ENCODE peak calls at places on chromosome 1, in eight cellular contexts. T, O, B, D, F, W, L and C are unnamed samples.

GRCh38 chr1:195591917-195592672 is 1016.1 kb downstream of the KCNT2 start:
- DNase-seq in T (peak), O (no peak), B (no peak), D (no peak), F (no peak), W (no peak), L (peak), C (peak)

GRCh38 chr1:245322673-245323072 is 167.9 kb downstream of the KIF26B start:
- DNase-seq in T (no peak), O (no peak), B (no peak), D (no peak), F (no peak), W (no peak), L (no peak), C (no peak)

GRCh38 chr1:68269637-68270430 is 37.5 kb upstream of the WLS start:
- DNase-seq in T (peak), O (no peak), B (peak), D (no peak), F (no peak), W (no peak), L (no peak), C (peak)

GRCh38 chr1:162285149-162285561 is 91.5 kb downstream of the SPATA46 start:
- DNase-seq in T (no peak), O (peak), B (no peak), D (peak), F (peak), W (no peak), L (no peak), C (peak)

GRCh38 chr1:210340751-210341328 is 12.1 kb downstream of the HHAT start:
- DNase-seq in T (no peak), O (no peak), B (no peak), D (no peak), F (no peak), W (no peak), L (no peak), C (no peak)

GRCh38 chr1:200869753-200870391 is 2.9 kb upstream of the GPR25 start:
- DNase-seq in T (no peak), O (no peak), B (no peak), D (no peak), F (no peak), W (peak), L (no peak), C (no peak)

GRCh38 chr1:14137411-14138134 is 437.6 kb downstream of the PRDM2 start:
- DNase-seq in T (no peak), O (no peak), B (no peak), D (no peak), F (no peak), W (peak), L (no peak), C (no peak)

GRCh38 chr1:165648919-165649572 is 18.0 kb downstream of the MGST3 start:
- DNase-seq in T (no peak), O (no peak), B (no peak), D (no peak), F (no peak), W (no peak), L (no peak), C (no peak)

GRCh38 chr1:203149188-203149840 is 21.8 kb downstream of the ADORA1 start:
- DNase-seq in T (no peak), O (no peak), B (no peak), D (peak), F (no peak), W (no peak), L (no peak), C (no peak)

GRCh38 chr1:205672929-205673328 is 7.4 kb downstream of the SLC45A3 start:
- DNase-seq in T (no peak), O (peak), B (no peak), D (no peak), F (no peak), W (no peak), L (no peak), C (no peak)

GRCh38 chr1:32684167-32684811 is 18.3 kb downstream of the SYNC start:
- DNase-seq in T (no peak), O (peak), B (peak), D (no peak), F (peak), W (no peak), L (peak), C (peak)

GRCh38 chr1:94025383-94026340 is 95.3 kb downstream of the ABCA4 start:
- DNase-seq in T (peak), O (peak), B (peak), D (peak), F (peak), W (no peak), L (no peak), C (peak)

GRCh38 chr1:53629101-53629691 is 109.8 kb downstream of the GLIS1 start:
- DNase-seq in T (no peak), O (no peak), B (no peak), D (no peak), F (no peak), W (peak), L (no peak), C (no peak)

GRCh38 chr1:88608139-88608943 is 75.7 kb upstream of the PKN2 start:
- DNase-seq in T (peak), O (peak), B (peak), D (peak), F (no peak), W (no peak), L (peak), C (peak)

GRCh38 chr1:111541721-111542120 is 38.3 kb upstream of the ADORA3 start:
- DNase-seq in T (no peak), O (no peak), B (peak), D (no peak), F (no peak), W (no peak), L (no peak), C (peak)

GRCh38 chr1:56675763-56676162 is 30.6 kb downstream of the PRKAA2 start:
- DNase-seq in T (no peak), O (no peak), B (no peak), D (no peak), F (no peak), W (no peak), L (no peak), C (no peak)

GRCh38 chr1:226589008-226589733 is 40.6 kb downstream of the STUM start:
- DNase-seq in T (no peak), O (no peak), B (peak), D (no peak), F (peak), W (no peak), L (no peak), C (no peak)

DNA sequence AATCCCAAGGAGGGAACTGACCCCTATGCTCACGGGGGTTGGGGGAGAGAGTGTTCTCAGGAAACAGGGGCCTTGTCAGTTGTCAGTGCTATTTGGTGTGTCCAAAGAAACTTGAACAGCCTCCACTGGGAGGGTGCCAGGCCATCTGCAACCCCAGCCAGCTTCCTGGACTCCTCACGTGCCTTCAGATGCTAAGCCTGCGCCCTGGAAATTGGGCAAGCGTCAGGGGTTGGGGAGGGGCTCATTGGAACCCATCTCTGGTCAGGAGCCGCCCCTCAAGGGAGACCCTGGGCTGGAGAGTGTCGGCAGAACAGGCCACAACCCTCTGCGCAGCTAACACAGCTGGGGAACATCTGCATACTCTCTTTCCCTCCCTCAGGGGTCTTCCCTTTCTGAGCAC is 13.0 kb upstream of the LHX4 start:
- DNase-seq in T (no peak), O (no peak), B (no peak), D (no peak), F (no peak), W (no peak), L (no peak), C (no peak)
- H3K4me3 ChIP-seq in T (no peak), O (no peak), B (no peak), D (no peak), F (no peak), W (no peak), L (no peak), C (no peak)

GRCh38 chr1:47969478-47969877 is 27.7 kb downstream of the TRABD2B start:
- DNase-seq in T (no peak), O (no peak), B (no peak), D (no peak), F (no peak), W (no peak), L (no peak), C (no peak)

GRCh38 chr1:47967868-47968267 is 29.3 kb downstream of the TRABD2B start:
- DNase-seq in T (no peak), O (no peak), B (no peak), D (no peak), F (no peak), W (no peak), L (no peak), C (no peak)

GRCh38 chr1:47971385-47971784 is 25.8 kb downstream of the TRABD2B start:
- DNase-seq in T (no peak), O (no peak), B (no peak), D (no peak), F (no peak), W (no peak), L (no peak), C (no peak)

GRCh38 chr1:47970882-47971281 is 26.3 kb downstream of the TRABD2B start:
- DNase-seq in T (no peak), O (no peak), B (no peak), D (no peak), F (no peak), W (no peak), L (no peak), C (no peak)

DNA sequence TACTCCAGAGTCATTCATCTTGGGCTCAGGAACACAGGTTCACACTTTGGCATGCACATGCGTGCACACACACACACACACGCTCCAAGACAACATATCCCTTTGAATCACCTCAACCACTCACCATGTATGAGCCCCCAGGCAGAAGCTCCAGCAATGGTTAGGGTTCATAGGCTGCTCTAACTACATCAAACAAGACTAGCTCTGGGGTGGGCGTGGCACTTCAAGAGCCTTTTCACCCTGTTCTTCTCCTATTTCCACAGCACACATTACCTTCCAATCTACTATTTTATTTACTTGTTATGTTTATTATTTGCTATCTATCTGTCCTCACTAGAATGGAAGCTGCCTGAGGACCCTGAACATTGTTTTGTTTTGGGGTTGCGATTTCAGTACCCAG is 28.7 kb downstream of the TRABD2B start:
- DNase-seq in T (no peak), O (no peak), B (no peak), D (no peak), F (no peak), W (no peak), L (no peak), C (no peak)
- TF ChIP-seq CTCF in T (no peak), O (no peak), B (no peak), D (no peak), F (no peak), W (no peak), L (no peak), C (no peak)

GRCh38 chr1:11383553-11384169 is 95.3 kb upstream of the DISP3 start:
- DNase-seq in T (no peak), O (no peak), B (no peak), D (no peak), F (no peak), W (no peak), L (no peak), C (no peak)
- H3K4me3 ChIP-seq in T (no peak), O (no peak), B (no peak), D (no peak), F (no peak), W (no peak), L (no peak), C (no peak)

GRCh38 chr1:5994713-5995621 is 2.7 kb upstream of the NPHP4 start:
- DNase-seq in T (no peak), O (no peak), B (no peak), D (no peak), F (no peak), W (no peak), L (no peak), C (no peak)
- TF ChIP-seq CTCF in T (no peak), O (no peak), B (no peak), D (no peak), F (no peak), W (no peak), L (no peak), C (peak)

GRCh38 chr1:243842978-243843490 is 7.0 kb downstream of the AKT3 start:
- DNase-seq in T (peak), O (no peak), B (peak), D (no peak), F (no peak), W (no peak), L (peak), C (peak)
- H3K4me3 ChIP-seq in T (no peak), O (no peak), B (peak), D (no peak), F (no peak), W (peak), L (peak), C (peak)

GRCh38 chr1:95467036-95467435 is 233.0 kb downstream of the RWDD3 start:
- DNase-seq in T (no peak), O (no peak), B (no peak), D (no peak), F (no peak), W (no peak), L (no peak), C (no peak)
- TF ChIP-seq CTCF in T (no peak), O (no peak), B (no peak), D (no peak), F (no peak), W (no peak), L (peak), C (no peak)

DNA sequence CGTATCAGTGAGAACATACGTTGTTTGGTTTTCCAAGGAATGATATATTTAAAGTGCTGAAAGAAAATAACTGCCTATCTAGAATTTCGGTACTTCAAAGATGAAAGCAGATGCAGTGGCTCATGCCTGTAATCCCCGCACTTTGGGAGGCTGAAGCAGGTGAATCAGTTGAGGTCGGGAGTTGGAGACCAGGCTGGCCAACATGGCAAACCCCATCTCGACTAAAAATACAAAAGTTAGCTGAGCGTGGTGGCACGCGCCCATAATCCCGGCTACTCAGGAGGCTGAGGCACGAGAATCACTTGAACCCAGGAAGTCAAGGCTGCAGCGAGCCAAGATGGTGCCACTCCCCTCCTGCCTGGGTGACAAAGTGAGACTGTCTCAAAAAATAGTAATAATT is 16.4 kb downstream of the CD244 start:
- DNase-seq in T (no peak), O (no peak), B (no peak), D (no peak), F (no peak), W (no peak), L (no peak), C (no peak)
- H3K4me3 ChIP-seq in T (no peak), O (no peak), B (no peak), D (no peak), F (no peak), W (no peak), L (no peak), C (no peak)

GRCh38 chr1:27301052-27301422 is 20.9 kb upstream of the TMEM222 start:
- DNase-seq in T (no peak), O (no peak), B (no peak), D (no peak), F (no peak), W (no peak), L (no peak), C (no peak)
- TF ChIP-seq CTCF in T (no peak), O (no peak), B (no peak), D (no peak), F (peak), W (peak), L (no peak), C (no peak)

DNA sequence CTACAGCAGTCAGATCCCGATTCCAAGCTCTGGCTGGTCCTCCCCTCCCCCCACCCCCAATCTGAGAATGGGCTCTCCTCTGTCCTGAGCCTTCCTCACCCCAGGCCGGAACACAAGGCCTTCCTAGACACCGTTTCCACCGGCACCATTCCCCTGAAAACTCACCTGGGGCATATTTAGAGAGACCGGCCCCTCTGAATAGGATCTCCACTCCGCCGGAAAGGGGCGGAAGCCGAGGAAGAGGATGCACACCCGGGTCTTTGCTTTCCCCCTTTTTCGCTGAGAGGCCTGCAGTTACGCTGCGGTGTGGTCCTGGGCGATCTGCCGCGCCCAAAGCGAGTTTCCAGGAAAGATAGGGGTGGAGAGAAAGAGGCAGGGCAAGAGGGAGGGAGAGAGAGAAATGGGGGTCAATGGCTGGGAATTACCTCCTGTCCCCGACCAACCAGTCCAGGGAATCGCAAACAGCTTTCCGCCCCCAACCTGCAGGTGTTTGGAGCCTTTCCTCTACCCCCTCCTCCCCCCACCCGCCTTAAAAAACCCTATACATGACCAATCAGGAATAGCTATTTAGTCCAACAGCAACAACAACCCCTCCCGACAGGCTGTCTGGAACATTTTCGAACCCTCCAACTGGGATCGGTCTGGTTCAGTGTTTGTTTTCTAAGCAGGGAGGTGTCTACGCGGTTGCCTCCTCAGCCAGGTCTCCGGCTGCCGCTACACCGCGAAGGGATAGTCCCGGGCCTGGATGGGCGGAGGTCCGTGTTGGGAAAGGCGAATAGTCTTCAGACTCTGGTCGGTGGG is 2.8 kb downstream of the TAL1 start:
- DNase-seq in T (no peak), O (no peak), B (no peak), D (no peak), F (no peak), W (no peak), L (no peak), C (no peak)
- H3K4me3 ChIP-seq in T (no peak), O (no peak), B (no peak), D (no peak), F (no peak), W (peak), L (no peak), C (no peak)

DNA sequence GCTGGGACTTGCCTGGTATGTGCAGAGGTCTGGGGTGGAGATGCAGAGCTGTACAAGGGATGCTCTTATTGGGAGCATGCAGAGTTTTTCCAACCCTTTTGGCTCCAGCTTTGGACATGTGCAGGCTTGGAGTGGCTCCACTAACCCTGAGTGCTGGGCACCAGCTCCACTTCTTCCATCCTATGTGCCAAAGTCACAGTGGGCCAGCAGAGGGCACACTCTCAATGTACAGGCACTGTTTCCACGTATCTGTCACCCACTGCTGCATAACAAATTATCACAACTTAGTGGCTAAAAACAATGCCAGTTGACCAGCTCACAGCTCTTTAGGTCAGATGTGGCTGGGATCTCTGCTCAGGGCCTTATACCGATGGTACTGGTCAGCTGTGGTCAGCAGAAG is 631.8 kb downstream of the AJAP1 start:
- DNase-seq in T (no peak), O (peak), B (no peak), D (no peak), F (no peak), W (no peak), L (no peak), C (no peak)
- TF ChIP-seq CTCF in T (no peak), O (no peak), B (no peak), D (no peak), F (no peak), W (no peak), L (no peak), C (no peak)